ENCODE peak calls at places on chromosomes 5 and 9, in five cellular contexts. Q, F, T, A and N are unnamed samples.

GRCh38 chr5:57405984-57406383 is 76.6 kb downstream of the ACTBL2 start:
- DNase-seq in T (no peak), Q (no peak), F (peak; percentile 44), A (no peak), N (no peak)

GRCh38 chr5:159905496-159905895 is 10.8 kb upstream of the ADRA1B start:
- DNase-seq in A (no peak), Q (no peak), F (peak; percentile 86), T (no peak), N (peak; percentile 74)

GRCh38 chr5:76701298-76701697 is 14.6 kb upstream of the F2R start:
- DNase-seq in F (peak; percentile 92), A (no peak), T (no peak), Q (no peak), N (peak; percentile 71)

GRCh38 chr5:159053708-159054107 is 46.0 kb downstream of the EBF1 start:
- DNase-seq in Q (no peak), A (no peak), T (no peak), F (no peak), N (no peak)

GRCh38 chr9:12554636-12555035 is 138.5 kb upstream of the TYRP1 start:
- DNase-seq in Q (no peak), F (peak; percentile 1), T (peak; percentile 6), A (no peak), N (peak; percentile 17)

GRCh38 chr5:173454764-173455598 is 126.8 kb upstream of the STC2 start:
- DNase-seq in A (no peak), Q (peak; percentile 63), F (peak; percentile 100), T (no peak), N (peak; percentile 92)

GRCh38 chr9:90033030-90033650 is 428.3 kb downstream of the GADD45G start:
- DNase-seq in A (no peak), Q (no peak), T (no peak), F (no peak), N (no peak)

GRCh38 chr5:165188555-165189260 is 1683.3 kb downstream of the MAT2B start:
- DNase-seq in F (no peak), A (no peak), Q (no peak), T (no peak), N (no peak)

GRCh38 chr5:15234366-15234765 is 265.6 kb upstream of the FBXL7 start:
- DNase-seq in F (peak; percentile 16), A (no peak), Q (no peak), T (no peak), N (no peak)

GRCh38 chr5:74866653-74867162 is 521 bp upstream of the FAM169A start:
- DNase-seq in Q (no peak), T (peak; percentile 72), A (no peak), F (no peak), N (peak; percentile 36)

GRCh38 chr5:3845249-3845648 is 249.6 kb downstream of the IRX1 start:
- DNase-seq in T (no peak), F (no peak), A (no peak), Q (no peak), N (no peak)

GRCh38 chr5:122076023-122076422 is 2.0 kb downstream of the LOX start:
- DNase-seq in F (no peak), Q (no peak), T (no peak), A (no peak), N (no peak)

GRCh38 chr5:17374973-17375844 is 122.8 kb upstream of the TAF11L2 start:
- DNase-seq in F (peak; percentile 56), A (no peak), Q (no peak), T (peak; percentile 49), N (peak; percentile 95)

GRCh38 chr9:120729796-120730195 is 15.5 kb upstream of the MEGF9 start:
- DNase-seq in T (no peak), Q (peak; percentile 57), F (no peak), A (no peak), N (peak; percentile 39)

GRCh38 chr9:129142115-129142514 is 30.9 kb downstream of the PTPA start:
- DNase-seq in A (no peak), T (no peak), F (no peak), Q (no peak), N (no peak)

GRCh38 chr5:144156767-144157171 is 13.7 kb downstream of the YIPF5 start:
- DNase-seq in Q (no peak), A (no peak), T (no peak), F (peak; percentile 53), N (no peak)

GRCh38 chr9:93480262-93480661 is 26.9 kb upstream of the FAM120AOS start:
- DNase-seq in T (peak; percentile 47), A (no peak), Q (no peak), F (no peak), N (no peak)

GRCh38 chr9:93810028-93810971 is 144.9 kb downstream of the BARX1 start:
- DNase-seq in F (no peak), A (no peak), T (peak; percentile 23), Q (peak; percentile 48), N (no peak)

GRCh38 chr9:84379740-84380139 is 39.2 kb upstream of the SLC28A3 start:
- DNase-seq in F (no peak), Q (no peak), A (no peak), T (no peak), N (no peak)

GRCh38 chr5:93053825-93054224 is 527.2 kb downstream of the NR2F1-AS1 start:
- DNase-seq in Q (no peak), A (no peak), T (no peak), F (peak; percentile 83), N (no peak)

GRCh38 chr9:6640268-6641072 is 5.1 kb downstream of the GLDC start:
- DNase-seq in A (no peak), T (no peak), Q (no peak), F (no peak), N (no peak)

GRCh38 chr9:135037521-135038250 is 49.8 kb upstream of the OLFM1 start:
- DNase-seq in A (no peak), F (no peak), T (no peak), Q (no peak), N (no peak)

GRCh38 chr5:29037716-29038115 is 1999.3 kb upstream of the CDH9 start:
- DNase-seq in F (no peak), Q (no peak), T (no peak), A (no peak), N (no peak)

GRCh38 chr9:137705443-137705863 is 86.6 kb downstream of the EHMT1 start:
- DNase-seq in F (no peak), T (no peak), A (peak; percentile 72), Q (no peak), N (no peak)

GRCh38 chr9:137700911-137701310 is 82.1 kb downstream of the EHMT1 start:
- DNase-seq in F (no peak), T (no peak), A (no peak), Q (no peak), N (no peak)

GRCh38 chr9:137703842-137704508 is 85.2 kb downstream of the EHMT1 start:
- DNase-seq in Q (no peak), A (no peak), F (peak; percentile 57), T (no peak), N (no peak)

GRCh38 chr9:137705906-137706305 is 87.1 kb downstream of the EHMT1 start:
- DNase-seq in T (no peak), Q (peak; percentile 46), A (no peak), F (no peak), N (no peak)

GRCh38 chr9:137702615-137703379 is 84.0 kb downstream of the EHMT1 start:
- DNase-seq in F (no peak), Q (no peak), A (no peak), T (no peak), N (no peak)
- TF ChIP-seq RCOR1 in F (no peak), Q (no peak), A (no peak), T (no peak), N (no peak)

GRCh38 chr5:79686799-79687198 is 2.8 kb upstream of the CMYA5 start:
- DNase-seq in T (no peak), A (no peak), Q (no peak), F (peak; percentile 8), N (no peak)

GRCh38 chr5:79684782-79685181 is 4.9 kb upstream of the CMYA5 start:
- DNase-seq in A (no peak), F (no peak), T (no peak), Q (no peak), N (no peak)

GRCh38 chr5:79687911-79688310 is 1.7 kb upstream of the CMYA5 start:
- DNase-seq in T (no peak), F (no peak), A (no peak), Q (no peak), N (no peak)

GRCh38 chr5:79689541-79690466 is at the start of gene CMYA5:
- DNase-seq in A (no peak), T (no peak), Q (no peak), F (peak; percentile 33), N (no peak)

GRCh38 chr5:79685621-79686020 is 4.0 kb upstream of the CMYA5 start:
- DNase-seq in T (no peak), F (peak; percentile 21), A (no peak), Q (no peak), N (no peak)
- TF ChIP-seq RCOR1 in T (no peak), F (no peak), A (no peak), Q (no peak), N (no peak)

GRCh38 chr5:171617268-171617667 is 168.3 kb upstream of the SMIM23 start:
- DNase-seq in T (no peak), Q (no peak), A (no peak), F (no peak), N (no peak)
- TF ChIP-seq RCOR1 in T (no peak), Q (no peak), A (no peak), F (no peak), N (no peak)

GRCh38 chr5:133819977-133820471 is 148.4 kb downstream of the C5orf15 start:
- DNase-seq in Q (no peak), F (no peak), A (no peak), T (no peak), N (no peak)
- TF ChIP-seq RCOR1 in Q (no peak), F (no peak), A (no peak), T (no peak), N (no peak)

DNA sequence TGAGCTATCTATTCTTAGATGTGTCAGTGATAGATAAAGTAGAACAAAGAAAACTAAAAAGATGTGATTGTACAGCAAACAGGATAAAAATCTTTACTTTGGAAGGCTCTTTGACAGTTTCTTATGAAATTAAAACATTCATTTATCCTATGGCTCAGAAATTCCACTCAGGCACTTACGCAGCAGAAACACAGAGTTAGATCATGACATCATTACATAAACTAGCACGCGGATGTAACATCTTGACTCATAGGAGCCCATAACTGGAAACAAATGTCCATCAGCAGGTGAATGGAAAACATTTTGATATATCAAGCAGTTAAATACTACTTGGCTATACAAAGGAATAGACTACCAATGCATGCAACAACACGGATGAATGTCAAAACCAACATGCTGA is 45.3 kb downstream of the ICE1 start:
- DNase-seq in A (no peak), T (no peak), F (peak; percentile 44), Q (no peak), N (no peak)
- TF ChIP-seq RCOR1 in A (no peak), T (no peak), F (no peak), Q (no peak), N (no peak)

DNA sequence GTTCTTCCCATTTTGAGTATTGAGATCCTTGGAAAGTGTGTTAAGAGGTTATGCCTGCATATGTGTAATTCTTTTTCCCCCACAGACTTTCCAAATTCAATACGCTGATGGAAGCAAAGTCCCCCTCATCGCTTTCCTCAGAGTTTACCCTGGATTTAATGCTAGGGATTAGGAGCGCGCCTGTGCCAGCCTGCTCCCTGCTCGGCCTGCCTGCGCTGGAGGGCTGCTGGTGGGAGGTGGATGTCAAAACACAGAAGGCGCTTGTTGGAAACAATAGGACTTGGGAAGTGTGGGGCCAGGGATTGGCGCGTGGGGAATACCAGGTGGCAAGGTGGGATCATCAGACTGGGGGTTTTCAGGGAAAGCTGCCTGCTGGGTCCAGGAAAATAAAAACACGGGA is 39.8 kb upstream of the PTCH1 start:
- DNase-seq in Q (no peak), T (no peak), F (no peak), A (no peak), N (no peak)
- TF ChIP-seq RCOR1 in Q (no peak), T (no peak), F (no peak), A (no peak), N (no peak)

GRCh38 chr9:97431549-97432143 is 19.8 kb downstream of the TDRD7 start:
- DNase-seq in A (no peak), F (no peak), T (no peak), Q (no peak), N (no peak)
- TF ChIP-seq RCOR1 in A (no peak), F (no peak), T (no peak), Q (no peak), N (no peak)